ENCODE peak calls at places on chromosomes 2 and 18, in six cellular contexts. O is HepG2, L is A549, S is K562, I is GM12878, V is NB4. H is an unnamed sample.

GRCh38 chr2:139260052-139260430 is 479.9 kb upstream of the NXPH2 start:
- DNase-seq in O (no peak), L (no peak), S (no peak), I (no peak), V (no peak), H (no peak)

GRCh38 chr2:39094717-39095363 is 26.0 kb downstream of the SOS1 start:
- DNase-seq in O (no peak), L (no peak), S (no peak), I (peak; percentile 71), V (peak; percentile 53), H (no peak)

GRCh38 chr2:106038598-106039375 is 155.3 kb downstream of the UXS1 start:
- DNase-seq in O (no peak), L (no peak), S (no peak), I (no peak), V (no peak), H (no peak)

GRCh38 chr2:19124135-19124534 is 234.3 kb downstream of the OSR1 start:
- DNase-seq in O (no peak), L (peak; percentile 42), S (no peak), I (no peak), V (no peak), H (no peak)

GRCh38 chr18:5995626-5996025 is 100.3 kb upstream of the TMEM200C start:
- DNase-seq in O (no peak), L (no peak), S (no peak), I (no peak), V (no peak), H (no peak)

GRCh38 chr18:65082907-65083306 is 667.9 kb upstream of the CDH7 start:
- DNase-seq in O (no peak), L (no peak), S (no peak), I (no peak), V (no peak), H (no peak)

GRCh38 chr2:25490220-25490619 is 148.5 kb upstream of the DNMT3A start:
- DNase-seq in O (no peak), L (no peak), S (no peak), I (no peak), V (no peak), H (no peak)

GRCh38 chr18:42174909-42175308 is 219.9 kb downstream of the PIK3C3 start:
- DNase-seq in O (no peak), L (no peak), S (no peak), I (no peak), V (peak; percentile 66), H (no peak)

GRCh38 chr2:24080721-24081120 is 3.9 kb downstream of the TP53I3 start:
- DNase-seq in O (no peak), L (no peak), S (no peak), I (no peak), V (no peak), H (no peak)

GRCh38 chr2:12010779-12011178 is 264.3 kb downstream of the LPIN1 start:
- DNase-seq in O (no peak), L (no peak), S (no peak), I (no peak), V (no peak), H (no peak)

GRCh38 chr2:66334237-66335054 is 100.5 kb upstream of the MEIS1 start:
- DNase-seq in O (no peak), L (peak; percentile 4), S (no peak), I (no peak), V (peak; percentile 54), H (no peak)

GRCh38 chr2:239106314-239106908 is 258.5 kb downstream of the TWIST2 start:
- DNase-seq in O (peak; percentile 43), L (peak; percentile 73), S (peak; percentile 18), I (no peak), V (peak; percentile 55), H (peak; percentile 59)

GRCh38 chr2:61210332-61210981 is 48.5 kb downstream of the C2orf74 start:
- DNase-seq in O (peak; percentile 34), L (peak; percentile 61), S (no peak), I (no peak), V (peak; percentile 40), H (no peak)

GRCh38 chr2:158755738-158756137 is 39.4 kb upstream of the DAPL1 start:
- DNase-seq in O (no peak), L (no peak), S (peak; percentile 40), I (no peak), V (peak; percentile 33), H (peak; percentile 6)

GRCh38 chr2:15747698-15748471 is 156.2 kb downstream of the DDX1 start:
- DNase-seq in O (no peak), L (no peak), S (no peak), I (no peak), V (no peak), H (no peak)

GRCh38 chr18:25345432-25345831 is 6.5 kb downstream of the ZNF521 start:
- DNase-seq in O (no peak), L (no peak), S (no peak), I (no peak), V (no peak), H (no peak)

GRCh38 chr2:222899413-222900181 is 38.8 kb downstream of the ACSL3 start:
- DNase-seq in O (peak; percentile 29), L (no peak), S (no peak), I (no peak), V (no peak), H (no peak)

GRCh38 chr18:10140928-10141327 is 227.1 kb downstream of the VAPA start:
- DNase-seq in O (peak; percentile 85), L (peak; percentile 70), S (no peak), I (no peak), V (peak; percentile 26), H (no peak)

GRCh38 chr18:39960545-39960944 is 1994.5 kb upstream of the PIK3C3 start:
- DNase-seq in O (no peak), L (no peak), S (no peak), I (no peak), V (no peak), H (no peak)

GRCh38 chr2:227462463-227462951 is 9.4 kb upstream of the AGFG1 start:
- DNase-seq in O (no peak), L (no peak), S (no peak), I (no peak), V (no peak), H (no peak)

GRCh38 chr2:107730898-107731297 is 95.8 kb upstream of the RGPD4 start:
- DNase-seq in O (no peak), L (no peak), S (no peak), I (no peak), V (peak; percentile 33), H (no peak)

GRCh38 chr2:146108993-146109392 is 1589.1 kb upstream of the ZEB2 start:
- DNase-seq in O (no peak), L (no peak), S (no peak), I (no peak), V (no peak), H (no peak)

GRCh38 chr2:55862673-55863390 is 60.8 kb downstream of the EFEMP1 start:
- DNase-seq in O (no peak), L (peak; percentile 94), S (peak; percentile 15), I (no peak), V (no peak), H (peak; percentile 98)

GRCh38 chr18:58087928-58088722 is 44.1 kb downstream of the NEDD4L start:
- DNase-seq in O (no peak), L (no peak), S (peak; percentile 74), I (no peak), V (peak; percentile 39), H (no peak)

GRCh38 chr18:34820360-34820759 is 110.3 kb downstream of the DTNA start:
- DNase-seq in O (no peak), L (no peak), S (no peak), I (no peak), V (no peak), H (no peak)

GRCh38 chr2:105380432-105381118 is 18.3 kb downstream of the FHL2 start:
- DNase-seq in O (no peak), L (no peak), S (no peak), I (no peak), V (no peak), H (peak; percentile 90)

GRCh38 chr2:73292906-73293533 is 328 bp downstream of the EGR4 start:
- DNase-seq in O (no peak), L (peak; percentile 38), S (no peak), I (no peak), V (no peak), H (no peak)

GRCh38 chr2:96090181-96090500 is 26.2 kb downstream of the ADRA2B start:
- DNase-seq in O (no peak), L (no peak), S (no peak), I (no peak), V (no peak), H (no peak)

GRCh38 chr2:96090527-96090926 is 25.8 kb downstream of the ADRA2B start:
- DNase-seq in O (no peak), L (no peak), S (no peak), I (no peak), V (no peak), H (no peak)

GRCh38 chr2:96091711-96092579 is 24.4 kb downstream of the ADRA2B start:
- DNase-seq in O (no peak), L (no peak), S (no peak), I (no peak), V (no peak), H (no peak)

GRCh38 chr2:96092580-96092877 is 23.8 kb downstream of the ADRA2B start:
- DNase-seq in O (no peak), L (no peak), S (no peak), I (no peak), V (no peak), H (no peak)

GRCh38 chr2:96091141-96091710 is 25.1 kb downstream of the ADRA2B start:
- DNase-seq in O (no peak), L (no peak), S (no peak), I (no peak), V (no peak), H (no peak)
- TF ChIP-seq POLR2A in O (no peak), L (no peak), S (no peak), I (no peak), V (no peak), H (no peak)

DNA sequence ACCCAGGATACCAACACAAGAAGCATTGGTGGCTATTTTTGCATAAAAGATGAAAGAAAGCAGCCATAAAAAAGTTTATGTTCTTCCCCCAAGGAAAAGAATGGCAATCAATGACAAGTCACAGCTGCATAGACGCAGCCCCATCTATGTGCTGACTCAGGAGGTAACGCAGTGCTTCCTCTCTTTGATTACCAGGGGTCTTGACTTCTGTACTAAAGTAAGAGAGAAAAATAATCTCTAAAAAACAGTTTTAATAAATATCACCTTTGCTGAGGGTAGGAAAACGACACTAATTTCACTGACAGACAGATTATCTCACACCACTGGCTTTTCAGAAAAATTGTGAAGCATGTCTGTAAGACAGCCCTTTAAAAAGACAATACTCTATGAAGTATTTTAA is 33.9 kb upstream of the EVA1A start:
- DNase-seq in O (no peak), L (no peak), S (no peak), I (no peak), V (no peak), H (no peak)
- TF ChIP-seq MYC in O (no peak), L (no peak), S (no peak), I (no peak), V (no peak), H (no peak)

DNA sequence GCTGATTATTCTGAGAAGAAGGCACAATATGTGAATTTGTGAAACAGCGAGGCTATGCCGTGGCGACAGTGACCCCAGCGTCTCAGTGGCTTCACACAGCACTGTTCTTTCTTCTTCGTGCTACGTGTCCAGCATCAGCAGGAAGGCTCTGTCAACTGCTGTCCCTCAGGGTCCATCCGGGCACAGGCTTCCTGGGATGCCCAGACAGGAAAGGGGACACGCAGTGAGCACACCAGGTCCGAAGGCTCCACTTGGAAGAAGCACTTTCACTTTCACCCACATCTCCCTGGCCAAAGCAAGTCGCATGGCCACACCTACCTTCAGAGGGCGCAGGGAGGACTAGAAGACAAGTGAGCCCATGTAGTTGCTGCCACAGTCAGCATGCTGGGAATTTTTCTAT is 47.3 kb downstream of the PTGR3 start:
- DNase-seq in O (peak; percentile 77), L (peak; percentile 61), S (peak; percentile 46), I (no peak), V (peak; percentile 81), H (peak; percentile 18)
- TF ChIP-seq CTCF in O (peak; percentile 64), L (no peak), S (peak; percentile 17), I (no peak), V (peak; percentile 25), H (no peak)

GRCh38 chr2:46298522-46299351 is 1.5 kb downstream of the EPAS1 start:
- DNase-seq in O (no peak), L (peak; percentile 69), S (peak; percentile 59), I (no peak), V (peak; percentile 54), H (peak; percentile 60)
- TF ChIP-seq POLR2A in O (no peak), L (no peak), S (no peak), I (no peak), V (no peak), H (no peak)

H was measured in endothelial cell of umbilical vein.